ENCODE peak calls at places on chromosomes 11 and 22, in seven cellular contexts. One of them, this sample, is unnamed.

GRCh38 chr22:19527861-19528417 is 3.7 kb upstream of the CLDN5 start:
- DNase-seq in osteocyte: no peak
- DNase-seq in lung microvascular endothelial cell: no peak
- DNase-seq in GM03348: no peak
- DNase-seq in NCI-H446: no peak
- DNase-seq in NCI-H460: no peak
- DNase-seq in activated CD8-positive, alpha-beta memory T cell treated with anti-CD3 and anti-CD28 coated beads, Interleukin-2, amount 50 U/mL, for 4 hours: no peak
- DNase-seq in this sample: no peak

GRCh38 chr11:18384157-18384641 is 10.2 kb upstream of the LDHA start:
- DNase-seq in osteocyte: peak; percentile 86
- DNase-seq in lung microvascular endothelial cell: peak; percentile 47
- DNase-seq in GM03348: peak; percentile 80
- DNase-seq in NCI-H446: no peak
- DNase-seq in NCI-H460: peak; percentile 54
- DNase-seq in activated CD8-positive, alpha-beta memory T cell treated with anti-CD3 and anti-CD28 coated beads, Interleukin-2, amount 50 U/mL, for 4 hours: no peak
- DNase-seq in this sample: no peak

GRCh38 chr11:128593281-128593680 is 5.9 kb upstream of the ETS1 start:
- DNase-seq in osteocyte: no peak
- DNase-seq in lung microvascular endothelial cell: no peak
- DNase-seq in GM03348: peak; percentile 49
- DNase-seq in NCI-H446: no peak
- DNase-seq in NCI-H460: no peak
- DNase-seq in activated CD8-positive, alpha-beta memory T cell treated with anti-CD3 and anti-CD28 coated beads, Interleukin-2, amount 50 U/mL, for 4 hours: no peak
- DNase-seq in this sample: no peak

GRCh38 chr22:50082197-50082715 is 3.0 kb downstream of the MLC1 start:
- DNase-seq in osteocyte: no peak
- DNase-seq in lung microvascular endothelial cell: no peak
- DNase-seq in GM03348: no peak
- DNase-seq in NCI-H446: no peak
- DNase-seq in NCI-H460: no peak
- DNase-seq in activated CD8-positive, alpha-beta memory T cell treated with anti-CD3 and anti-CD28 coated beads, Interleukin-2, amount 50 U/mL, for 4 hours: no peak
- DNase-seq in this sample: no peak

GRCh38 chr11:127017482-127017881 is 16.9 kb upstream of the KIRREL3 start:
- DNase-seq in osteocyte: no peak
- DNase-seq in lung microvascular endothelial cell: no peak
- DNase-seq in GM03348: peak; percentile 81
- DNase-seq in NCI-H446: no peak
- DNase-seq in NCI-H460: no peak
- DNase-seq in activated CD8-positive, alpha-beta memory T cell treated with anti-CD3 and anti-CD28 coated beads, Interleukin-2, amount 50 U/mL, for 4 hours: no peak
- DNase-seq in this sample: no peak

GRCh38 chr11:46743043-46743442 is 24.0 kb downstream of the F2 start:
- DNase-seq in osteocyte: no peak
- DNase-seq in lung microvascular endothelial cell: no peak
- DNase-seq in GM03348: no peak
- DNase-seq in NCI-H446: no peak
- DNase-seq in NCI-H460: no peak
- DNase-seq in activated CD8-positive, alpha-beta memory T cell treated with anti-CD3 and anti-CD28 coated beads, Interleukin-2, amount 50 U/mL, for 4 hours: no peak
- DNase-seq in this sample: no peak

GRCh38 chr11:64674774-64675173 is 48.2 kb downstream of the NRXN2 start:
- DNase-seq in osteocyte: no peak
- DNase-seq in lung microvascular endothelial cell: no peak
- DNase-seq in GM03348: no peak
- DNase-seq in NCI-H446: no peak
- DNase-seq in NCI-H460: no peak
- DNase-seq in activated CD8-positive, alpha-beta memory T cell treated with anti-CD3 and anti-CD28 coated beads, Interleukin-2, amount 50 U/mL, for 4 hours: no peak
- DNase-seq in this sample: no peak

GRCh38 chr11:34977039-34977906 is 60.9 kb downstream of the PDHX start:
- DNase-seq in osteocyte: no peak
- DNase-seq in lung microvascular endothelial cell: peak; percentile 42
- DNase-seq in GM03348: peak; percentile 35
- DNase-seq in NCI-H446: no peak
- DNase-seq in NCI-H460: no peak
- DNase-seq in activated CD8-positive, alpha-beta memory T cell treated with anti-CD3 and anti-CD28 coated beads, Interleukin-2, amount 50 U/mL, for 4 hours: no peak
- DNase-seq in this sample: no peak

GRCh38 chr22:25405854-25406509 is 158.5 kb upstream of the GRK3 start:
- DNase-seq in osteocyte: no peak
- DNase-seq in lung microvascular endothelial cell: no peak
- DNase-seq in GM03348: no peak
- DNase-seq in NCI-H446: no peak
- DNase-seq in NCI-H460: no peak
- DNase-seq in activated CD8-positive, alpha-beta memory T cell treated with anti-CD3 and anti-CD28 coated beads, Interleukin-2, amount 50 U/mL, for 4 hours: no peak
- DNase-seq in this sample: no peak

GRCh38 chr22:41681616-41682015 is 7.1 kb downstream of the SNU13 start:
- DNase-seq in osteocyte: no peak
- DNase-seq in lung microvascular endothelial cell: no peak
- DNase-seq in GM03348: no peak
- DNase-seq in NCI-H446: no peak
- DNase-seq in NCI-H460: no peak
- DNase-seq in activated CD8-positive, alpha-beta memory T cell treated with anti-CD3 and anti-CD28 coated beads, Interleukin-2, amount 50 U/mL, for 4 hours: peak; percentile 37
- DNase-seq in this sample: no peak

This sample was measured in NCI-H2107.